ENCODE peak calls at places on chromosomes 13 and 19, in four cellular contexts. A, S, X and J are unnamed samples.

GRCh38 chr19:33883869-33884519 is 87.3 kb downstream of the KCTD15 start:
- DNase-seq in X (no peak), S (no peak), A (peak; percentile 60), J (peak; percentile 80)

GRCh38 chr13:98570929-98571372 is 6.0 kb downstream of the STK24 start:
- DNase-seq in X (peak; percentile 92), S (no peak), A (no peak), J (no peak)

GRCh38 chr13:113991191-113991669 is 17.4 kb upstream of the C13orf46 start:
- DNase-seq in A (no peak), X (no peak), S (no peak), J (peak; percentile 80)

GRCh38 chr13:113728571-113729054 is 30.4 kb upstream of the TMEM255B start:
- DNase-seq in A (no peak), S (no peak), X (no peak), J (no peak)

GRCh38 chr13:96403241-96403640 is 313.3 kb downstream of the HS6ST3 start:
- DNase-seq in S (no peak), X (no peak), A (no peak), J (no peak)

GRCh38 chr13:33639640-33640080 is 178.3 kb upstream of the RFC3 start:
- DNase-seq in S (no peak), X (peak; percentile 40), A (no peak), J (no peak)

GRCh38 chr13:51726446-51727185 is 77.3 kb downstream of the DHRS12 start:
- DNase-seq in A (no peak), S (no peak), X (no peak), J (no peak)

GRCh38 chr13:75132800-75133695 is 348.9 kb downstream of the TBC1D4 start:
- DNase-seq in X (no peak), A (no peak), S (no peak), J (no peak)

GRCh38 chr19:10501971-10502523 is 1.1 kb downstream of the KEAP1 start:
- DNase-seq in A (no peak), S (no peak), X (no peak), J (peak; percentile 90)

GRCh38 chr13:95500136-95500718 is 52.3 kb upstream of the CLDN10 start:
- DNase-seq in S (no peak), A (no peak), X (no peak), J (no peak)

GRCh38 chr13:100559886-100560285 is 28.7 kb downstream of the GGACT start:
- DNase-seq in X (no peak), S (no peak), A (no peak), J (no peak)

GRCh38 chr13:91955546-91956355 is 557.3 kb downstream of the GPC5 start:
- DNase-seq in S (no peak), X (no peak), A (no peak), J (no peak)

GRCh38 chr19:35084078-35084762 is 31.4 kb upstream of the FXYD3 start:
- DNase-seq in S (no peak), X (no peak), A (no peak), J (no peak)

GRCh38 chr19:2659856-2660432 is 42.5 kb downstream of the GNG7 start:
- DNase-seq in X (no peak), A (no peak), S (no peak), J (no peak)

GRCh38 chr19:54502518-54503048 is at the start of gene LAIR2:
- DNase-seq in A (no peak), S (no peak), X (no peak), J (no peak)

GRCh38 chr13:73602295-73602694 is 531.9 kb downstream of the KLF12 start:
- DNase-seq in A (no peak), X (no peak), S (no peak), J (no peak)

GRCh38 chr13:44693156-44693826 is 117.2 kb upstream of the TSC22D1 start:
- DNase-seq in S (no peak), X (no peak), A (no peak), J (no peak)

GRCh38 chr19:31511696-31512095 is 162.5 kb upstream of the TSHZ3 start:
- DNase-seq in A (no peak), X (no peak), S (no peak), J (no peak)

GRCh38 chr13:105050696-105051095 is 1484.8 kb downstream of the EFNB2 start:
- DNase-seq in S (no peak), A (no peak), X (no peak), J (no peak)

GRCh38 chr13:97295279-97296182 is 73.4 kb downstream of the MBNL2 start:
- DNase-seq in S (peak; percentile 10), X (no peak), A (no peak), J (no peak)

GRCh38 chr19:38100589-38100988 is 123.4 kb downstream of the DPF1 start:
- DNase-seq in X (no peak), A (no peak), S (no peak), J (no peak)

GRCh38 chr19:38107129-38107528 is 116.9 kb downstream of the DPF1 start:
- DNase-seq in X (no peak), S (no peak), A (no peak), J (no peak)

GRCh38 chr19:38099966-38100365 is 124.1 kb downstream of the DPF1 start:
- DNase-seq in A (no peak), S (no peak), X (no peak), J (no peak)

GRCh38 chr19:38105574-38105973 is 118.4 kb downstream of the DPF1 start:
- DNase-seq in S (no peak), A (no peak), X (no peak), J (no peak)

GRCh38 chr19:38101723-38102122 is 122.3 kb downstream of the DPF1 start:
- DNase-seq in X (no peak), S (no peak), A (no peak), J (no peak)
- TF ChIP-seq USF2 in X (no peak), S (no peak), A (no peak), J (no peak)

GRCh38 chr13:89205856-89206255 is 1534.7 kb downstream of the SLITRK5 start:
- DNase-seq in X (no peak), A (no peak), S (no peak), J (no peak)
- TF ChIP-seq TAF1 in X (no peak), A (no peak), S (no peak), J (no peak)

GRCh38 chr19:28632357-28633076 is 580.4 kb downstream of the UQCRFS1 start:
- DNase-seq in S (no peak), A (no peak), X (no peak), J (no peak)

GRCh38 chr19:28634837-28635236 is 578.1 kb downstream of the UQCRFS1 start:
- DNase-seq in A (no peak), S (no peak), X (no peak), J (no peak)

GRCh38 chr19:28634031-28634328 is 579.0 kb downstream of the UQCRFS1 start:
- DNase-seq in A (no peak), X (no peak), S (no peak), J (no peak)

GRCh38 chr19:28633223-28634030 is 579.5 kb downstream of the UQCRFS1 start:
- DNase-seq in X (no peak), A (peak; percentile 39), S (peak; percentile 80), J (peak; percentile 52)

DNA sequence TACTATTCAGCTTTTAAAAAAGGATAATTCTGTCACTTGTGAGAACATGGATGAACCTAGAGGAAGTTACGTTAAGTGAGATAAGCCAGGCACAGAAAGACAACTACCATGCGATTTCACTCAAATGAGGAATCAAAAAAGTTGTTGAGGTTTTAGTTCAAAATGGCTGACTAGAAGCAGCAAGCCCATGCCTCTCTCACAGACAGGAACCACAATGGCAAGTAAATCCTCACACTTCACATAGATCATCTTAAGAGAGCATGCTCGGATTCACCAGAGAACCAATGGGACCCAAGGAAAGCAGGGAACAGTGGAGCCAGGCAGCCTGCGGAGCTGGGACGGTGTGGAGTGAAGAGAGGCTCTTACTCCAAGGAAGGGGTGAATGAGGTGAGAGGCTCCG is 581.0 kb downstream of the UQCRFS1 start:
- DNase-seq in X (no peak), A (no peak), S (no peak), J (no peak)
- TF ChIP-seq USF2 in X (no peak), A (no peak), S (no peak), J (no peak)

GRCh38 chr19:18269336-18269735 is 4.9 kb downstream of the IQCN start:
- DNase-seq in A (no peak), S (no peak), X (no peak), J (no peak)

GRCh38 chr19:18264428-18264827 is 9.8 kb downstream of the IQCN start:
- DNase-seq in X (no peak), S (no peak), A (no peak), J (no peak)

GRCh38 chr19:18265611-18265981 is 8.7 kb downstream of the IQCN start:
- DNase-seq in S (no peak), X (no peak), A (no peak), J (no peak)

GRCh38 chr19:18264956-18265610 is 9.2 kb downstream of the IQCN start:
- DNase-seq in A (no peak), S (no peak), X (no peak), J (no peak)

GRCh38 chr19:18266863-18267686 is 7.2 kb downstream of the IQCN start:
- DNase-seq in S (peak; percentile 51), A (no peak), X (no peak), J (no peak)
- TF ChIP-seq TAF1 in S (no peak), A (no peak), X (no peak), J (no peak)

GRCh38 chr13:58953638-58954037 is 1210.1 kb downstream of the DIAPH3 start:
- DNase-seq in S (no peak), A (no peak), X (peak; percentile 87), J (no peak)
- TF ChIP-seq USF2 in S (no peak), A (no peak), X (no peak), J (no peak)

GRCh38 chr13:32428581-32429072 is 697 bp upstream of the N4BP2L1 start:
- DNase-seq in X (no peak), A (no peak), S (no peak), J (no peak)
- TF ChIP-seq TAF1 in X (no peak), A (no peak), S (no peak), J (no peak)

GRCh38 chr13:32585625-32586021 is 629 bp upstream of the PDS5B start:
- DNase-seq in A (no peak), S (no peak), X (no peak), J (no peak)
- TF ChIP-seq USF2 in A (no peak), S (no peak), X (no peak), J (no peak)

GRCh38 chr19:13748169-13748884 is 16.0 kb upstream of the MRI1 start:
- DNase-seq in S (no peak), X (no peak), A (no peak), J (peak; percentile 37)
- TF ChIP-seq TAF1 in S (no peak), X (no peak), A (no peak), J (no peak)

DNA sequence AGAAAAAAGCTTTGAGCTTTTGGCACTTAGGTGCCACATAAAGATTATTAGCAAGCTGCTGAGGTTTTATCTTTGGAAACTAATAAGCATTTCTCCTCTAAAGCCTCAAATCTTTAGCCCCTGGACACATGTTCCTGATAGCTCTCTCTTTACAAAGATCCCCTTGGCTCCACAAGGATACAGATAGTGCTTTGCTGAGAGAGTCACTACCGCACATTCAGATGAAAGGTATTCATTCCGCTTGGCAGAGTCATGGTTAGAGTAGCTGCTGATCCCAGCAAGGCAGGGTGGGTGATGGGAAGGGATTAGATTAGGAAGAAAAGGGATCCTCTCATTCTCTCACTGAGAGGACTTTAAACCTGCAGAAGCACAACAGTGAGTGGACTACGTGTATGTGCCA is 28.2 kb upstream of the PSG7 start:
- DNase-seq in A (no peak), S (no peak), X (no peak), J (peak; percentile 0)
- TF ChIP-seq USF2 in A (no peak), S (no peak), X (no peak), J (no peak)